ENCODE peak calls at places on chromosome 12, in ten cellular contexts. One of them, this sample, is unnamed.

GRCh38 chr12:64109706-64110105 is 112.4 kb downstream of the KICS2 start:
- DNase-seq in tibial artery: no peak
- DNase-seq in IMR-90: peak; percentile 44
- DNase-seq in fibroblast of lung: peak; percentile 42
- DNase-seq in A549: no peak
- DNase-seq in spleen: no peak
- DNase-seq in Panc1: no peak
- DNase-seq in adrenal gland: no peak
- DNase-seq in heart left ventricle: no peak
- DNase-seq in H9: no peak
- DNase-seq in this sample: no peak

GRCh38 chr12:60266381-60266852 is 670.6 kb downstream of the SLC16A7 start:
- DNase-seq in tibial artery: no peak
- DNase-seq in IMR-90: peak; percentile 94
- DNase-seq in fibroblast of lung: peak; percentile 85
- DNase-seq in A549: peak; percentile 84
- DNase-seq in spleen: no peak
- DNase-seq in Panc1: peak; percentile 88
- DNase-seq in adrenal gland: no peak
- DNase-seq in heart left ventricle: no peak
- DNase-seq in H9: no peak
- DNase-seq in this sample: no peak

GRCh38 chr12:9762369-9762768 is 1.7 kb upstream of the CD69 start:
- DNase-seq in tibial artery: no peak
- DNase-seq in IMR-90: no peak
- DNase-seq in fibroblast of lung: no peak
- DNase-seq in A549: no peak
- DNase-seq in spleen: no peak
- DNase-seq in Panc1: no peak
- DNase-seq in adrenal gland: no peak
- DNase-seq in heart left ventricle: no peak
- DNase-seq in H9: no peak
- DNase-seq in this sample: no peak

GRCh38 chr12:56120158-56120846 is 2.2 kb downstream of the ZC3H10 start:
- DNase-seq in tibial artery: no peak
- DNase-seq in IMR-90: peak; percentile 24
- DNase-seq in fibroblast of lung: no peak
- DNase-seq in A549: no peak
- DNase-seq in spleen: no peak
- DNase-seq in Panc1: no peak
- DNase-seq in adrenal gland: peak; percentile 42
- DNase-seq in heart left ventricle: no peak
- DNase-seq in H9: no peak
- DNase-seq in this sample: no peak

GRCh38 chr12:100868487-100868886 is 73.9 kb downstream of the ANO4 start:
- DNase-seq in tibial artery: no peak
- DNase-seq in IMR-90: peak; percentile 23
- DNase-seq in fibroblast of lung: peak; percentile 25
- DNase-seq in A549: no peak
- DNase-seq in spleen: no peak
- DNase-seq in Panc1: no peak
- DNase-seq in adrenal gland: no peak
- DNase-seq in heart left ventricle: no peak
- DNase-seq in H9: no peak
- DNase-seq in this sample: no peak

GRCh38 chr12:22722081-22722480 is 97.1 kb downstream of the ETNK1 start:
- DNase-seq in tibial artery: no peak
- DNase-seq in IMR-90: no peak
- DNase-seq in fibroblast of lung: no peak
- DNase-seq in A549: no peak
- DNase-seq in spleen: no peak
- DNase-seq in Panc1: no peak
- DNase-seq in adrenal gland: no peak
- DNase-seq in heart left ventricle: no peak
- DNase-seq in H9: no peak
- DNase-seq in this sample: no peak

GRCh38 chr12:112978163-112979081 is at the start of gene OAS2:
- DNase-seq in tibial artery: peak; percentile 82
- DNase-seq in IMR-90: peak; percentile 48
- DNase-seq in fibroblast of lung: peak; percentile 41
- DNase-seq in A549: no peak
- DNase-seq in spleen: peak; percentile 91
- DNase-seq in Panc1: no peak
- DNase-seq in adrenal gland: peak; percentile 66
- DNase-seq in heart left ventricle: peak; percentile 64
- DNase-seq in H9: no peak
- DNase-seq in this sample: peak; percentile 42

GRCh38 chr12:64085996-64086395 is 136.1 kb downstream of the KICS2 start:
- DNase-seq in tibial artery: no peak
- DNase-seq in IMR-90: peak; percentile 23
- DNase-seq in fibroblast of lung: peak; percentile 80
- DNase-seq in A549: peak; percentile 61
- DNase-seq in spleen: no peak
- DNase-seq in Panc1: no peak
- DNase-seq in adrenal gland: no peak
- DNase-seq in heart left ventricle: no peak
- DNase-seq in H9: no peak
- DNase-seq in this sample: no peak

GRCh38 chr12:101027816-101028215 is 182.2 kb downstream of the SLC5A8 start:
- DNase-seq in tibial artery: no peak
- DNase-seq in IMR-90: no peak
- DNase-seq in fibroblast of lung: no peak
- DNase-seq in A549: no peak
- DNase-seq in spleen: no peak
- DNase-seq in Panc1: no peak
- DNase-seq in adrenal gland: no peak
- DNase-seq in heart left ventricle: no peak
- DNase-seq in H9: no peak
- DNase-seq in this sample: no peak

GRCh38 chr12:6058481-6059161 is 65.8 kb downstream of the VWF start:
- DNase-seq in tibial artery: no peak
- DNase-seq in IMR-90: no peak
- DNase-seq in fibroblast of lung: no peak
- DNase-seq in A549: no peak
- DNase-seq in spleen: no peak
- DNase-seq in Panc1: no peak
- DNase-seq in adrenal gland: no peak
- DNase-seq in heart left ventricle: no peak
- DNase-seq in H9: no peak
- DNase-seq in this sample: no peak

GRCh38 chr12:6056406-6057211 is 67.9 kb downstream of the VWF start:
- DNase-seq in tibial artery: no peak
- DNase-seq in IMR-90: no peak
- DNase-seq in fibroblast of lung: peak; percentile 11
- DNase-seq in A549: peak; percentile 39
- DNase-seq in spleen: no peak
- DNase-seq in Panc1: no peak
- DNase-seq in adrenal gland: no peak
- DNase-seq in heart left ventricle: no peak
- DNase-seq in H9: peak; percentile 89
- DNase-seq in this sample: no peak

GRCh38 chr12:6059221-6059620 is 65.2 kb downstream of the VWF start:
- DNase-seq in tibial artery: no peak
- DNase-seq in IMR-90: no peak
- DNase-seq in fibroblast of lung: no peak
- DNase-seq in A549: no peak
- DNase-seq in spleen: no peak
- DNase-seq in Panc1: no peak
- DNase-seq in adrenal gland: no peak
- DNase-seq in heart left ventricle: no peak
- DNase-seq in H9: no peak
- DNase-seq in this sample: no peak

GRCh38 chr12:6059860-6060565 is 64.5 kb downstream of the VWF start:
- DNase-seq in tibial artery: no peak
- DNase-seq in IMR-90: no peak
- DNase-seq in fibroblast of lung: no peak
- DNase-seq in A549: no peak
- DNase-seq in spleen: no peak
- DNase-seq in Panc1: no peak
- DNase-seq in adrenal gland: no peak
- DNase-seq in heart left ventricle: no peak
- DNase-seq in H9: no peak
- DNase-seq in this sample: no peak

DNA sequence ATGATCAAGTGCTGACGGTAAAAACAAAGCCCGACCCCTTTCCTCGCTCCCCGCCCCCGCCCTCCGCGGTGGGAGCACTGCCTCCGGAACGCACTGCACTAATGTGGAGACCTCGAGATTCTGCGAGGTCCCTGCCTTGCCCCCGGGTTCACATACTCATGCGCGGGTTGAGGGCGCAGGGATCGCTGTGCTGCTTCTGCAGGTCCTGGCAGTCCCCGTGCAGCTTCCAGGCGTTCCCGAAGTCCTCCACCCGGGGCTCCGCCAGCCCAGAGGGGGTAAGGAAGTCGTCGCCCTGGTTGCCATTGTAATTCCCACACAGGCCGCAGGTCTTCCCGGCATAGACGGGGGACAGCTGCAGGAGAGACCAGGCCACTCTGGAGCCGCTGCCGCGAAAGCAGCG is 66.8 kb downstream of the VWF start:
- DNase-seq in tibial artery: no peak
- DNase-seq in IMR-90: no peak
- DNase-seq in fibroblast of lung: no peak
- DNase-seq in A549: no peak
- DNase-seq in spleen: peak; percentile 41
- DNase-seq in Panc1: no peak
- DNase-seq in adrenal gland: no peak
- DNase-seq in heart left ventricle: no peak
- DNase-seq in H9: peak; percentile 96
- DNase-seq in this sample: no peak
- TF ChIP-seq CTCF in tibial artery: no peak
- TF ChIP-seq CTCF in IMR-90: no peak
- TF ChIP-seq CTCF in fibroblast of lung: no peak
- TF ChIP-seq CTCF in A549: no peak
- TF ChIP-seq CTCF in spleen: no peak
- TF ChIP-seq CTCF in Panc1: no peak
- TF ChIP-seq CTCF in adrenal gland: no peak
- TF ChIP-seq CTCF in heart left ventricle: no peak
- TF ChIP-seq CTCF in H9: peak; percentile 59
- TF ChIP-seq CTCF in this sample: no peak

GRCh38 chr12:24742378-24742777 is 206.5 kb downstream of the BCAT1 start:
- DNase-seq in tibial artery: peak; percentile 67
- DNase-seq in IMR-90: no peak
- DNase-seq in fibroblast of lung: no peak
- DNase-seq in A549: no peak
- DNase-seq in spleen: peak; percentile 76
- DNase-seq in Panc1: no peak
- DNase-seq in adrenal gland: peak; percentile 33
- DNase-seq in heart left ventricle: peak; percentile 47
- DNase-seq in H9: no peak
- DNase-seq in this sample: peak; percentile 52

GRCh38 chr12:24743891-24744793 is 204.8 kb downstream of the BCAT1 start:
- DNase-seq in tibial artery: no peak
- DNase-seq in IMR-90: no peak
- DNase-seq in fibroblast of lung: no peak
- DNase-seq in A549: no peak
- DNase-seq in spleen: no peak
- DNase-seq in Panc1: no peak
- DNase-seq in adrenal gland: no peak
- DNase-seq in heart left ventricle: no peak
- DNase-seq in H9: no peak
- DNase-seq in this sample: no peak

GRCh38 chr12:24738436-24738835 is 210.5 kb downstream of the BCAT1 start:
- DNase-seq in tibial artery: no peak
- DNase-seq in IMR-90: peak; percentile 40
- DNase-seq in fibroblast of lung: no peak
- DNase-seq in A549: no peak
- DNase-seq in spleen: no peak
- DNase-seq in Panc1: no peak
- DNase-seq in adrenal gland: no peak
- DNase-seq in heart left ventricle: no peak
- DNase-seq in H9: no peak
- DNase-seq in this sample: no peak

GRCh38 chr12:24741216-24741615 is 207.7 kb downstream of the BCAT1 start:
- DNase-seq in tibial artery: no peak
- DNase-seq in IMR-90: no peak
- DNase-seq in fibroblast of lung: no peak
- DNase-seq in A549: no peak
- DNase-seq in spleen: no peak
- DNase-seq in Panc1: no peak
- DNase-seq in adrenal gland: no peak
- DNase-seq in heart left ventricle: no peak
- DNase-seq in H9: no peak
- DNase-seq in this sample: no peak

GRCh38 chr12:24739094-24739779 is 209.7 kb downstream of the BCAT1 start:
- DNase-seq in tibial artery: no peak
- DNase-seq in IMR-90: no peak
- DNase-seq in fibroblast of lung: no peak
- DNase-seq in A549: no peak
- DNase-seq in spleen: no peak
- DNase-seq in Panc1: no peak
- DNase-seq in adrenal gland: no peak
- DNase-seq in heart left ventricle: no peak
- DNase-seq in H9: no peak
- DNase-seq in this sample: no peak
- H3K4me1 ChIP-seq in tibial artery: no peaks in the 10 kb centered on the region
- H3K4me1 ChIP-seq in IMR-90: no peaks in the 10 kb centered on the region
- H3K4me1 ChIP-seq in fibroblast of lung: peaks cover 2% of the 10 kb centered on the region
- H3K4me1 ChIP-seq in A549: no peaks in the 10 kb centered on the region
- H3K4me1 ChIP-seq in spleen: peaks cover 28% of the 10 kb centered on the region
- H3K4me1 ChIP-seq in Panc1: no peaks in the 10 kb centered on the region
- H3K4me1 ChIP-seq in adrenal gland: no peaks in the 10 kb centered on the region
- H3K4me1 ChIP-seq in heart left ventricle: peaks cover 24% of the 10 kb centered on the region
- H3K4me1 ChIP-seq in H9: peaks cover 6% of the 10 kb centered on the region
- H3K4me1 ChIP-seq in this sample: peaks cover 4% of the 10 kb centered on the region

GRCh38 chr12:72024613-72025012 is 86.0 kb downstream of the TPH2 start:
- DNase-seq in tibial artery: no peak
- DNase-seq in IMR-90: no peak
- DNase-seq in fibroblast of lung: no peak
- DNase-seq in A549: no peak
- DNase-seq in spleen: no peak
- DNase-seq in Panc1: no peak
- DNase-seq in adrenal gland: no peak
- DNase-seq in heart left ventricle: no peak
- DNase-seq in H9: no peak
- DNase-seq in this sample: no peak
- TF ChIP-seq CTCF in tibial artery: no peak
- TF ChIP-seq CTCF in IMR-90: no peak
- TF ChIP-seq CTCF in fibroblast of lung: no peak
- TF ChIP-seq CTCF in A549: no peak
- TF ChIP-seq CTCF in spleen: no peak
- TF ChIP-seq CTCF in Panc1: no peak
- TF ChIP-seq CTCF in adrenal gland: no peak
- TF ChIP-seq CTCF in heart left ventricle: no peak
- TF ChIP-seq CTCF in H9: no peak
- TF ChIP-seq CTCF in this sample: no peak

DNA sequence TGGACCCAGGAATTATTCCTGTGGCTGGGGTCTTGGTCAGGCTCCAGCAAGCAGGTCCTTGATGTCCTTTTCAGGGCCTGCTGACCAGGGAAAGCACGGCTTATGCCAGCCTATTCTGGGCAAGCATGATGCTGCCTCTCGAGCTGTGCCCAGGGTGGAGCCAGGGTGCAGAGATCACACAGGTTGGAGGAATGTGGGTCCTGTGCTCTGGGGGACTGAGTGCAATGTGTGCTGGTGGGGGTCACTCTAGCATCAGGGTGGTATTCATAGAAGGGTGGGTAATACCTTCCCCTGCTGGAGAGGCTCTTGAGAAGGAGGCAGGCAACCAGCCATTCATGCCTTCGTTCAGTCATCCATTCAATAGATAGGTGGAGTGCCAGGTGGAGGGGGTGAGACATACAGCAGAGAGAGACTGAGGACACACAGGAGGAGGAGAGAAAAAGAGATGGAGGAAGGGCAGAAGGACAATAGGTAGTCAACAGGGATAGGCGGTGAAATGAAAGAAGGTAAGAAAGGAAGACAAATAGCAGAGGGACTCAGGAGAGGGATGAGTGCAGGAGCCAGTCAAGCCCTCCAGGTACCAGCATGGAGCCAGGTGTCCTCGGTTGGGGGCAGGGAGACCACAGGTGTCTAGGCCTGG is 5.1 kb upstream of the ZNF385A start:
- DNase-seq in tibial artery: no peak
- DNase-seq in IMR-90: no peak
- DNase-seq in fibroblast of lung: no peak
- DNase-seq in A549: no peak
- DNase-seq in spleen: no peak
- DNase-seq in Panc1: no peak
- DNase-seq in adrenal gland: no peak
- DNase-seq in heart left ventricle: no peak
- DNase-seq in H9: no peak
- DNase-seq in this sample: no peak
- H3K4me1 ChIP-seq in tibial artery: peaks cover 30% of the 10 kb centered on the region
- H3K4me1 ChIP-seq in IMR-90: peaks cover 7% of the 10 kb centered on the region
- H3K4me1 ChIP-seq in fibroblast of lung: no peaks in the 10 kb centered on the region
- H3K4me1 ChIP-seq in A549: peaks cover 15% of the 10 kb centered on the region
- H3K4me1 ChIP-seq in spleen: peaks cover 83% of the 10 kb centered on the region
- H3K4me1 ChIP-seq in Panc1: no peaks in the 10 kb centered on the region
- H3K4me1 ChIP-seq in adrenal gland: peaks cover 9% of the 10 kb centered on the region
- H3K4me1 ChIP-seq in heart left ventricle: peaks cover 61% of the 10 kb centered on the region
- H3K4me1 ChIP-seq in H9: peaks cover 31% of the 10 kb centered on the region
- H3K4me1 ChIP-seq in this sample: no peaks in the 10 kb centered on the region

This sample was measured in body of pancreas.